ENCODE peak calls at places on chromosomes 13 and 19, in four cellular contexts. B is activated naive CD8-positive, alpha-beta T cell treated with anti-CD3 and anti-CD28 coated beads for 36 hours; W is GM18507; M is right lobe of liver. H is an unnamed sample.
A peak's percentile ranks its signal among the peaks of the same experiment; 100 is the strongest.

GRCh38 chr13:79631260-79631659 is 150.3 kb downstream of the NDFIP2 start:
- DNase-seq in M (no peak), W (no peak), B (no peak), H (peak; percentile 42)

GRCh38 chr19:4067396-4068057 is 828 bp upstream of the ZBTB7A start:
- DNase-seq in W (no peak), B (no peak), M (no peak), H (peak; percentile 59)

GRCh38 chr19:51063664-51064063 is 1.2 kb downstream of the KLK13 start:
- DNase-seq in M (no peak), B (no peak), W (no peak), H (no peak)

GRCh38 chr19:11560404-11560988 is 1.5 kb upstream of the ELOF1 start:
- DNase-seq in M (no peak), W (peak; percentile 46), B (peak; percentile 70), H (peak; percentile 91)

GRCh38 chr19:15284896-15285295 is 47.4 kb downstream of the BRD4 start:
- DNase-seq in W (no peak), B (no peak), M (no peak), H (no peak)

GRCh38 chr13:44188257-44188656 is 185.4 kb upstream of the SERP2 start:
- DNase-seq in W (no peak), M (no peak), B (no peak), H (no peak)

GRCh38 chr19:23241433-23241832 is 8.8 kb downstream of the ZNF724 start:
- DNase-seq in M (no peak), W (no peak), B (no peak), H (no peak)

GRCh38 chr19:36113895-36114762 is 546 bp downstream of the POLR2I start:
- DNase-seq in M (no peak), W (no peak), B (peak; percentile 27), H (peak; percentile 73)

GRCh38 chr19:19602136-19602712 is 16.3 kb downstream of the PBX4 start:
- DNase-seq in W (no peak), M (no peak), B (no peak), H (no peak)

GRCh38 chr19:39406656-39407393 is at the start of gene ZFP36:
- DNase-seq in B (peak; percentile 86), M (peak; percentile 92), W (no peak), H (peak; percentile 77)